ENCODE peak calls at places on chromosomes 6 and 20, in five cellular contexts. Z, O, V, A and B are unnamed samples.

GRCh38 chr6:33820243-33820642 is 16.4 kb upstream of the MLN start:
- DNase-seq in V (no peak), O (no peak), Z (no peak), A (no peak), B (no peak)

GRCh38 chr6:80132942-80133517 is 26.6 kb downstream of the BCKDHB start:
- DNase-seq in V (peak; percentile 69), O (peak; percentile 81), A (peak; percentile 47), Z (peak; percentile 18), B (peak; percentile 47)

GRCh38 chr6:26056583-26057350 is 30.5 kb upstream of the HFE start:
- DNase-seq in A (peak; percentile 3), V (peak; percentile 59), O (peak; percentile 37), Z (no peak), B (no peak)

GRCh38 chr20:35363190-35363589 is 48.6 kb downstream of the UQCC1 start:
- DNase-seq in V (no peak), A (no peak), O (no peak), Z (no peak), B (no peak)

GRCh38 chr20:57450419-57450818 is 59.2 kb downstream of the RBM38 start:
- DNase-seq in V (no peak), O (no peak), A (peak; percentile 18), Z (peak; percentile 41), B (no peak)

GRCh38 chr6:109441069-109441816 is 719 bp downstream of the SMPD2 start:
- DNase-seq in V (peak; percentile 53), A (no peak), O (peak; percentile 84), Z (peak; percentile 51), B (no peak)

GRCh38 chr6:118468682-118469465 is 79.2 kb upstream of the PLN start:
- DNase-seq in A (peak; percentile 4), O (peak; percentile 47), Z (no peak), V (peak; percentile 27), B (no peak)

GRCh38 chr6:160461641-160462040 is 113.5 kb downstream of the SLC22A3 start:
- DNase-seq in O (no peak), Z (no peak), A (peak; percentile 55), V (peak; percentile 17), B (no peak)

GRCh38 chr20:41854765-41855164 is 236.6 kb upstream of the CHD6 start:
- DNase-seq in A (no peak), Z (no peak), O (peak; percentile 10), V (peak; percentile 32), B (no peak)

GRCh38 chr20:41174373-41174772 is 37.0 kb downstream of the PLCG1 start:
- DNase-seq in Z (no peak), V (no peak), A (no peak), O (no peak), B (no peak)

GRCh38 chr6:119226089-119226488 is 123.5 kb downstream of the MAN1A1 start:
- DNase-seq in O (no peak), A (no peak), Z (no peak), V (no peak), B (no peak)

GRCh38 chr6:71602385-71602949 is 283.9 kb upstream of the RIMS1 start:
- DNase-seq in Z (no peak), A (no peak), O (no peak), V (peak; percentile 72), B (no peak)

GRCh38 chr6:84410377-84410776 is 182.9 kb upstream of the CEP162 start:
- DNase-seq in A (no peak), Z (no peak), V (no peak), O (no peak), B (no peak)

GRCh38 chr6:152981989-152982767 is 663 bp downstream of the FBXO5 start:
- DNase-seq in O (peak; percentile 12), A (no peak), Z (peak; percentile 19), V (no peak), B (no peak)

GRCh38 chr6:56949261-56949660 is 5.6 kb upstream of the BEND6 start:
- DNase-seq in Z (no peak), V (no peak), A (no peak), O (no peak), B (no peak)

GRCh38 chr20:56987992-56988391 is 278.4 kb downstream of the BMP7 start:
- DNase-seq in V (no peak), O (peak; percentile 58), Z (no peak), A (no peak), B (no peak)

GRCh38 chr20:39676857-39677351 is 714.8 kb downstream of the DHX35 start:
- DNase-seq in O (no peak), Z (no peak), A (no peak), V (peak; percentile 13), B (no peak)
- TF ChIP-seq CTCF in O (peak; percentile 14), Z (no peak), A (no peak), V (peak; percentile 18), B (no peak)

GRCh38 chr6:169961772-169962561 is 210.5 kb downstream of the ERMARD start:
- DNase-seq in Z (no peak), O (peak; percentile 71), V (no peak), A (no peak), B (no peak)
- H3K4me3 ChIP-seq in Z (peak overlapping the region; percentile 64), O (peak overlapping the region; percentile 49), V (no peak overlapping the region), A (no peak overlapping the region), B (no peak overlapping the region)

DNA sequence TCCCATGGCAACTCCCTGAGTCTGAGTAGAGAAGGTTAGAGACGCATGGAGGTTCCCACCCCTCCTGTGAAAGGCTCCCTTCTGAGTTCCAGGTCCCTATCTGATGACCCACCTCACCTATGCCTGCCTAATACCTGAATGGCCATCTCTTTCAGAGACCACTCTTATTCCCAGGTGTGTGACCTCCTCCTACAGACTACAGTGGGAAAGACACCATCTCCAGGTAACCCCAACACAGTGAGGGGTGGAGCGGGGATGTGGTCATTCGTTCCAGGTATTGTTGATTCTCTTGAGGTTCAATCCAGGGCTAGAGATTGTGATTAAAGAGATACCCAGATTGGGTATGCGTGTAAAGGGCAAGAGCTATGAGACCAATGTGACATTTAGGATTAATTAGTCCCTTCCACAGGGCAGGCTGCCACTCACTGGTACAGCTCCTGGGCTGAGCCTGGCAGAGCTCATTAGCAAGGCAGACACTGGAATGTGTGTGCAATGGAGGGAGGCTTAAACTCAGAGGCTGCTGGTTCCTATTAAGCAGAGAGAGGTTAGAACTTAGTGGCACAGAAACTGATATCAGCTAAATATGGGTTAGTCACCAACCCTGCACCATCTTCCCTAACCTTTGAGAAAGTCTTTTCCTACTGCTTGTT is 46.5 kb upstream of the IER3 start:
- DNase-seq in A (no peak), V (no peak), Z (no peak), O (no peak), B (no peak)
- TF ChIP-seq CTCF in A (no peak), V (no peak), Z (no peak), O (no peak), B (no peak)

DNA sequence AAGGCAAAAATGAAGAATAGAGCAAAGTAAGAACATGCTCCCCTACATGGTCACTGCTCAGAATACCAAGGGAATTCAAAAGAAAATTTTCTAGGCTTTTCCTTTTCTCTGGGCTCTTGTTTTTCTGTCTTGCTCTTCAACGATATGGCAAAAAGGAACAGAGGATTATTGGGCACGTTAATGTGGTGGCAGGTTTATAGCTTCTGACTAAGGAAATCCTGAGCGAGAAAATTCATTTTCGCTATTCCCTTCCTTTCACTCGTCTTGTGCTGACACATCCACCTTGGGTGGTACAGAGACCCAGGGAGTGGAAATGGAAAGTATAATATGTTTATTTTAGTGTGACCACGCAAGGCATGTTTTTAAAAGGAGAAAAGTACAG is 132.8 kb downstream of the TRIM27 start:
- DNase-seq in V (no peak), A (no peak), Z (no peak), O (no peak), B (no peak)
- H3K4me3 ChIP-seq in V (no peak overlapping the region), A (no peak overlapping the region), Z (no peak overlapping the region), O (no peak overlapping the region), B (no peak overlapping the region)

DNA sequence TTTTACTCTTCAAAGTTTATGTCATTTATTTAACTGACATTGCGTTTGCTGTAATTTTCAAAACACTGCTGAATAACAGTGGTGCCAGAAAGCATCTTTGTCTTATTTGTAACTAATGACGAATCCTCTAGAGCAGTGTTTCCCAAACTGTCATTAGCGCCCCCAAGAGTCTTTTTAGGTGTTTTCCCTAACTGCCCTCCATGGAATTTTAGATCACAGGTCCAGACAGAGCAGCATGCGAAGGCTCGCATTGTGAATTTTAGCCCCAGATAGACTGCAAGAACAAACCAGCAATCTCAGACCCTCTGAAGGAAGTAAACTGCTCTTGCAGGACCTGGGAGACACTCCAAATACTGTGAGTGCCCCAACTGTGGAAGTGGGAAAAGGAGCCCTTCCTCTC is 2.3 kb upstream of the HUS1B start:
- DNase-seq in Z (no peak), A (no peak), V (no peak), O (no peak), B (no peak)
- TF ChIP-seq CTCF in Z (no peak), A (no peak), V (no peak), O (no peak), B (no peak)